ENCODE peak calls at places on chromosomes 5 and 9, in nine cellular contexts. Y is esophagus squamous epithelium; G is gastrocnemius medialis; R is ovary; J is CD4-positive, CD25-positive, alpha-beta regulatory T cell; T is neural progenitor cell; Z is esophagus muscularis mucosa; F is psoas muscle; V is spleen. E is an unnamed sample.

GRCh38 chr5:77946381-77947050 is 170.4 kb upstream of the TBCA start:
- DNase-seq in Y (no peak), G (no peak), R (no peak), J (no peak), T (no peak), Z (no peak), F (no peak), V (no peak), E (no peak)

GRCh38 chr5:59342181-59342580 is 551.3 kb downstream of the PDE4D start:
- DNase-seq in Y (no peak), G (no peak), R (no peak), J (no peak), T (no peak), Z (no peak), F (no peak), V (no peak), E (no peak)

GRCh38 chr5:68838157-68838718 is 255.6 kb upstream of the SLC30A5 start:
- DNase-seq in Y (no peak), G (peak), R (no peak), J (no peak), T (no peak), Z (no peak), F (no peak), V (no peak), E (no peak)

GRCh38 chr5:4370218-4370617 is 769.9 kb upstream of the ADAMTS16 start:
- DNase-seq in Y (no peak), G (no peak), R (no peak), J (no peak), T (no peak), Z (no peak), F (no peak), V (no peak), E (no peak)

GRCh38 chr9:8845808-8846207 is 1046.2 kb upstream of the DMAC1 start:
- DNase-seq in Y (no peak), G (no peak), R (no peak), J (no peak), T (no peak), Z (no peak), F (no peak), V (no peak), E (no peak)

GRCh38 chr5:17808566-17808965 is 174.3 kb downstream of the TAF11L14 start:
- DNase-seq in Y (no peak), G (no peak), R (no peak), J (no peak), T (no peak), Z (no peak), F (no peak), V (no peak), E (no peak)

GRCh38 chr9:21081999-21082398 is 4.3 kb upstream of the IFNB1 start:
- DNase-seq in Y (no peak), G (no peak), R (no peak), J (no peak), T (no peak), Z (no peak), F (no peak), V (no peak), E (no peak)

GRCh38 chr5:145984072-145984471 is 47.7 kb downstream of the SH3RF2 start:
- DNase-seq in Y (no peak), G (no peak), R (no peak), J (no peak), T (no peak), Z (no peak), F (no peak), V (no peak), E (no peak)

GRCh38 chr5:134177197-134178171 is 734 bp upstream of the SKP1 start:
- DNase-seq in Y (peak), G (peak), R (peak), J (no peak), T (peak), Z (peak), F (peak), V (peak), E (no peak)

GRCh38 chr5:156699147-156699546 is 150.9 kb upstream of the PPP1R2B start:
- DNase-seq in Y (no peak), G (no peak), R (no peak), J (no peak), T (no peak), Z (no peak), F (no peak), V (no peak), E (no peak)

GRCh38 chr9:8473226-8473625 is 673.6 kb upstream of the DMAC1 start:
- DNase-seq in Y (no peak), G (no peak), R (no peak), J (no peak), T (no peak), Z (no peak), F (no peak), V (no peak), E (no peak)

GRCh38 chr5:53434566-53434965 is 45.9 kb upstream of the FST start:
- DNase-seq in Y (no peak), G (no peak), R (no peak), J (no peak), T (no peak), Z (no peak), F (no peak), V (no peak), E (no peak)

GRCh38 chr9:94603259-94603776 is 9.7 kb upstream of the FBP2 start:
- DNase-seq in Y (no peak), G (peak), R (peak), J (peak), T (peak), Z (no peak), F (peak), V (peak), E (peak)

GRCh38 chr9:27514551-27514950 is 9.5 kb upstream of the IFNK start:
- DNase-seq in Y (no peak), G (no peak), R (no peak), J (no peak), T (no peak), Z (no peak), F (peak), V (no peak), E (peak)

GRCh38 chr5:178120661-178121357 is 7.5 kb downstream of the N4BP3 start:
- DNase-seq in Y (no peak), G (peak), R (peak), J (peak), T (peak), Z (peak), F (peak), V (peak), E (peak)

GRCh38 chr5:113232667-113233066 is 202.1 kb downstream of the TSSK1B start:
- DNase-seq in Y (no peak), G (no peak), R (peak), J (no peak), T (no peak), Z (peak), F (no peak), V (no peak), E (no peak)

GRCh38 chr9:108671794-108672193 is 184.0 kb downstream of the ACTL7B start:
- DNase-seq in Y (no peak), G (no peak), R (no peak), J (no peak), T (no peak), Z (no peak), F (no peak), V (no peak), E (no peak)

GRCh38 chr5:119255571-119256356 is 100.1 kb upstream of the TNFAIP8 start:
- DNase-seq in Y (no peak), G (no peak), R (no peak), J (no peak), T (no peak), Z (no peak), F (no peak), V (no peak), E (no peak)

GRCh38 chr5:11240293-11241190 is 479.5 kb upstream of the DAP start:
- DNase-seq in Y (no peak), G (no peak), R (no peak), J (no peak), T (no peak), Z (peak), F (no peak), V (no peak), E (no peak)

GRCh38 chr5:161966544-161966943 is 101.0 kb upstream of the GABRG2 start:
- DNase-seq in Y (no peak), G (no peak), R (no peak), J (no peak), T (peak), Z (no peak), F (no peak), V (no peak), E (no peak)

GRCh38 chr9:123640792-123641222 is 284.8 kb downstream of the CRB2 start:
- DNase-seq in Y (no peak), G (no peak), R (no peak), J (no peak), T (no peak), Z (no peak), F (no peak), V (no peak), E (no peak)

GRCh38 chr5:79561525-79561893 is 47.6 kb upstream of the HOMER1 start:
- DNase-seq in Y (no peak), G (no peak), R (no peak), J (no peak), T (no peak), Z (no peak), F (no peak), V (no peak), E (no peak)

GRCh38 chr9:133677126-133678010 is 41.2 kb downstream of the DBH start:
- DNase-seq in Y (no peak), G (no peak), R (no peak), J (peak), T (no peak), Z (no peak), F (no peak), V (no peak), E (peak)

GRCh38 chr5:172559004-172559932 is 81.8 kb upstream of the NEURL1B start:
- DNase-seq in Y (no peak), G (peak), R (peak), J (no peak), T (no peak), Z (peak), F (peak), V (peak), E (no peak)

GRCh38 chr9:104374711-104375110 is 129.4 kb upstream of the OR13F1 start:
- DNase-seq in Y (no peak), G (no peak), R (no peak), J (no peak), T (no peak), Z (no peak), F (no peak), V (no peak), E (no peak)

GRCh38 chr9:136381966-136382513 is 8.6 kb upstream of the CARD9 start:
- DNase-seq in Y (no peak), G (no peak), R (no peak), J (no peak), T (no peak), Z (no peak), F (no peak), V (no peak), E (no peak)

GRCh38 chr5:72380491-72381274 is 60.5 kb downstream of the PTCD2 start:
- DNase-seq in Y (no peak), G (no peak), R (no peak), J (no peak), T (no peak), Z (no peak), F (no peak), V (no peak), E (no peak)

GRCh38 chr5:171826132-171826531 is 40.5 kb downstream of the SMIM23 start:
- DNase-seq in Y (no peak), G (no peak), R (no peak), J (no peak), T (no peak), Z (no peak), F (no peak), V (peak), E (no peak)

GRCh38 chr5:64947031-64947430 is 178.3 kb downstream of the CWC27 start:
- DNase-seq in Y (no peak), G (no peak), R (no peak), J (no peak), T (no peak), Z (no peak), F (no peak), V (no peak), E (no peak)
- H3K27ac ChIP-seq in Y (no peak), G (no peak), R (no peak), J (no peak), T (no peak), Z (no peak), F (no peak), V (no peak), E (no peak)

DNA sequence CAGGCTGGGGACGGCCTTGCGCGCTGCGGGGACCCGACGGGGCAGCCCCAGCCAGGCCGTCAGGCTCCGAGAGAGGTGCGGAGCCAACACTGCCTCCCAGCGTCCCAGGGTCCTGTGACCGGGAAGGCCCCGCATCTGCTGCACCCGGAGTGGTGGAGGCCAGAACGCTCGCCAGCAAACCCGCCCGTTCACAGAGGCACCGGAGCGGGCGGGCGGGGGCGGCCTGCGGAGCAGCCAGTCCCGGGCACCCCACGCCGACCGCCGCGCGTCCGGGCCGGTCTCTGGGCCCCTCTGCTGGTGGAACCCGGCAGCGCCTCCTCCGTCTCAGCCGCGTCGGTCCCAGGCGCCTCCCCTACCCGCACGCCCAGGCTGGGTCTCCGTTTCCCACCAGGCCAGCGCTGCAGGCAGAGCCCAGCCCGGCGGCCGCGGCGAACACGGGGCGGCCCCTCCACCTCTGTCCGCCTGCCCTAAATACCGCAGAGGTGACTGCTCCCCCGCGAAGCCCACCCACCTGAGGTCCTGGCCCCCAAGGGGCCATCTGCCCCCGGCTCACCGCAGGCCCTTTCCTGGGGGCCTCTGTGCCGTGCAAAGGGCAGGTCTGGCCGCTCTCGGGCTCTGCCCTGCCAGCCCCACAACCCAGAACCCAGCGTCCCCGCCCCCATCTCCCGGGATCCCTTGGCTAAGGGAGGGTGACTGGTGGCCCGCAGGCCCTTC is 15.9 kb downstream of the EXD3 start:
- DNase-seq in Y (no peak), G (no peak), R (peak), J (peak), T (peak), Z (no peak), F (peak), V (peak), E (peak)
- H3K4me3 ChIP-seq in Y (peak), G (peak), R (peak), J (no peak), T (peak), Z (peak), F (peak), V (peak), E (peak)

GRCh38 chr5:143757116-143757515 is 54.8 kb upstream of the HMHB1 start:
- DNase-seq in Y (no peak), G (no peak), R (no peak), J (no peak), T (no peak), Z (no peak), F (no peak), V (no peak), E (no peak)
- H3K27ac ChIP-seq in Y (no peak), G (no peak), R (no peak), J (no peak), T (no peak), Z (no peak), F (peak), V (no peak), E (no peak)

GRCh38 chr9:127853312-127854168 is 918 bp downstream of the ENG start:
- DNase-seq in Y (no peak), G (no peak), R (no peak), J (no peak), T (no peak), Z (no peak), F (no peak), V (no peak), E (peak)
- H3K4me3 ChIP-seq in Y (peak), G (peak), R (peak), J (no peak), T (no peak), Z (peak), F (peak), V (peak), E (peak)

DNA sequence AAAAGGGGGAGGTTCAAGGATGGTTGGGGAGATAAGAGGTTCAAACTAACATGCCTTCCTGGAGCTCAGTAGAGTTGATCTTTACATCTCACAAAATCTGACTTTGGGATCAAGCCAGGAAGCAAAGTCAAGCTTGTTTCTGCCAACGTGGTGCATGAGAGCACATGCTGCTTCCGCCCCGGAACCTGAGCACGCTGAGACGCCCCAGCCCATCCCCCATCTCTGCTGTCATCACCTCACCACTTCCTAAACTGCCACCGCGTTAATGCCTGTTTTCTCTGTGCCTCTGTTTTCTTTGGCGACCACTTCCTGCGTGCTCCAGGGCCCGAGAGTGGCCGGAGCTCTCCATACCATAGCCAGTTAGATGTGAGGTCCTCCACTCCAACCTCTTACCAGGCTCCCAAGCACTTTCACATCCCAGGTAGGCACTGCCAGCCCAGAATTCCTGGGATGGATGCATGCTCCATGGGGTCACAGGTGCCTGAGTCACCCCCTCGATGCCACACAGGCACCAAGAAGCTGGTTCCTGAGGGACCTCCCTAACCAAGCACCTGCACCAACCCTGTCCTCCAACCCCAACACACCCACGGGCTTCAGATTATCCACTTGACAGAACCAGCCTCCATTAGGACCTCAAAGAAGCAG is 31.2 kb upstream of the AFAP1L1 start:
- DNase-seq in Y (peak), G (no peak), R (no peak), J (peak), T (no peak), Z (no peak), F (no peak), V (peak), E (peak)
- H3K27ac ChIP-seq in Y (no peak), G (no peak), R (no peak), J (peak), T (no peak), Z (no peak), F (no peak), V (no peak), E (no peak)

GRCh38 chr9:88746744-88747398 is 211.9 kb downstream of the NXNL2 start:
- DNase-seq in Y (no peak), G (no peak), R (no peak), J (no peak), T (peak), Z (peak), F (no peak), V (peak), E (no peak)
- H3K4me3 ChIP-seq in Y (no peak), G (no peak), R (no peak), J (no peak), T (no peak), Z (no peak), F (no peak), V (no peak), E (no peak)

GRCh38 chr5:154388842-154389241 is 57.0 kb upstream of the SAP30L start:
- DNase-seq in Y (no peak), G (no peak), R (no peak), J (no peak), T (no peak), Z (no peak), F (no peak), V (no peak), E (no peak)

GRCh38 chr5:154380263-154380662 is 65.5 kb upstream of the SAP30L start:
- DNase-seq in Y (no peak), G (no peak), R (no peak), J (no peak), T (no peak), Z (no peak), F (no peak), V (no peak), E (no peak)

GRCh38 chr5:154386952-154387629 is 58.7 kb upstream of the SAP30L start:
- DNase-seq in Y (no peak), G (no peak), R (no peak), J (no peak), T (no peak), Z (no peak), F (no peak), V (no peak), E (no peak)

GRCh38 chr5:154385236-154385512 is 60.6 kb upstream of the SAP30L start:
- DNase-seq in Y (no peak), G (no peak), R (no peak), J (no peak), T (no peak), Z (no peak), F (no peak), V (peak), E (no peak)

GRCh38 chr5:154384480-154385235 is 61.1 kb upstream of the SAP30L start:
- DNase-seq in Y (no peak), G (no peak), R (no peak), J (no peak), T (no peak), Z (no peak), F (no peak), V (peak), E (no peak)
- H3K27ac ChIP-seq in Y (no peak), G (no peak), R (peak), J (no peak), T (no peak), Z (no peak), F (no peak), V (peak), E (no peak)